ENCODE peak calls at places on chromosomes 6 and 20, in four cellular contexts. One of them, this sample, is unnamed.

GRCh38 chr6:35385457-35386202 is 43.3 kb downstream of the PPARD start:
- DNase-seq in HAP-1: no peak
- DNase-seq in GM03348: peak; percentile 76
- DNase-seq in cardiac fibroblast: peak; percentile 73
- DNase-seq in this sample: no peak

GRCh38 chr20:32227316-32227715 is 19.6 kb downstream of the POFUT1 start:
- DNase-seq in HAP-1: no peak
- DNase-seq in GM03348: no peak
- DNase-seq in cardiac fibroblast: no peak
- DNase-seq in this sample: no peak

GRCh38 chr6:28497306-28497705 is 18.3 kb downstream of the GPX6 start:
- DNase-seq in cardiac fibroblast: no peak
- DNase-seq in GM03348: no peak
- DNase-seq in HAP-1: no peak
- DNase-seq in this sample: no peak

GRCh38 chr6:81787313-81788068 is 35.0 kb upstream of the TENT5A start:
- DNase-seq in GM03348: peak; percentile 8
- DNase-seq in HAP-1: no peak
- DNase-seq in cardiac fibroblast: peak; percentile 55
- DNase-seq in this sample: no peak

GRCh38 chr6:154615483-154616025 is 105.1 kb upstream of the CNKSR3 start:
- DNase-seq in HAP-1: peak; percentile 54
- DNase-seq in GM03348: peak; percentile 13
- DNase-seq in cardiac fibroblast: peak; percentile 88
- DNase-seq in this sample: peak; percentile 90

GRCh38 chr6:53411451-53411850 is 62.7 kb upstream of the ELOVL5 start:
- DNase-seq in GM03348: peak; percentile 8
- DNase-seq in HAP-1: no peak
- DNase-seq in cardiac fibroblast: peak; percentile 37
- DNase-seq in this sample: no peak

GRCh38 chr6:153568601-153569000 is 437.5 kb upstream of the RGS17 start:
- DNase-seq in cardiac fibroblast: peak; percentile 52
- DNase-seq in GM03348: no peak
- DNase-seq in HAP-1: no peak
- DNase-seq in this sample: no peak

GRCh38 chr6:10315034-10315433 is 99.8 kb downstream of the TFAP2A start:
- DNase-seq in GM03348: no peak
- DNase-seq in HAP-1: peak; percentile 94
- DNase-seq in cardiac fibroblast: no peak
- DNase-seq in this sample: no peak

GRCh38 chr6:292506-293184 is 358 bp downstream of the DUSP22 start:
- DNase-seq in HAP-1: peak; percentile 46
- DNase-seq in cardiac fibroblast: peak; percentile 41
- DNase-seq in GM03348: no peak
- DNase-seq in this sample: no peak

GRCh38 chr6:23228439-23229024 is 659.2 kb downstream of the HDGFL1 start:
- DNase-seq in GM03348: no peak
- DNase-seq in cardiac fibroblast: no peak
- DNase-seq in HAP-1: no peak
- DNase-seq in this sample: no peak

GRCh38 chr6:52547647-52548352 is 29.1 kb downstream of the TRAM2 start:
- DNase-seq in GM03348: no peak
- DNase-seq in cardiac fibroblast: peak; percentile 49
- DNase-seq in HAP-1: no peak
- DNase-seq in this sample: no peak

GRCh38 chr6:14542670-14543366 is 425.2 kb downstream of the CD83 start:
- DNase-seq in HAP-1: no peak
- DNase-seq in GM03348: peak; percentile 84
- DNase-seq in cardiac fibroblast: peak; percentile 36
- DNase-seq in this sample: peak; percentile 10

GRCh38 chr6:137692806-137693205 is 174.3 kb upstream of the TNFAIP3 start:
- DNase-seq in HAP-1: no peak
- DNase-seq in cardiac fibroblast: no peak
- DNase-seq in GM03348: no peak
- DNase-seq in this sample: no peak

GRCh38 chr6:140388141-140388802 is 1013.8 kb upstream of the CITED2 start:
- DNase-seq in cardiac fibroblast: no peak
- DNase-seq in GM03348: no peak
- DNase-seq in HAP-1: no peak
- DNase-seq in this sample: no peak

GRCh38 chr6:119539066-119539746 is 189.6 kb upstream of the MAN1A1 start:
- DNase-seq in GM03348: no peak
- DNase-seq in cardiac fibroblast: no peak
- DNase-seq in HAP-1: no peak
- DNase-seq in this sample: no peak

GRCh38 chr20:32207211-32207625 is 325 bp downstream of the PLAGL2 start:
- DNase-seq in cardiac fibroblast: no peak
- DNase-seq in HAP-1: no peak
- DNase-seq in GM03348: peak; percentile 32
- DNase-seq in this sample: no peak

GRCh38 chr20:6006603-6006949 is 47.3 kb downstream of the LRRN4 start:
- DNase-seq in HAP-1: no peak
- DNase-seq in cardiac fibroblast: no peak
- DNase-seq in GM03348: no peak
- DNase-seq in this sample: no peak

GRCh38 chr6:10486215-10486614 is 34.9 kb upstream of the GCNT2 start:
- DNase-seq in GM03348: no peak
- DNase-seq in cardiac fibroblast: no peak
- DNase-seq in HAP-1: no peak
- DNase-seq in this sample: no peak

GRCh38 chr6:107217248-107217647 is 101.9 kb upstream of the BEND3 start:
- DNase-seq in cardiac fibroblast: no peak
- DNase-seq in GM03348: no peak
- DNase-seq in HAP-1: peak; percentile 88
- DNase-seq in this sample: peak; percentile 46

GRCh38 chr6:1378224-1379025 is 11.0 kb upstream of the FOXF2 start:
- DNase-seq in cardiac fibroblast: no peak
- DNase-seq in GM03348: no peak
- DNase-seq in HAP-1: no peak
- DNase-seq in this sample: no peak

GRCh38 chr6:42898891-42899361 is 16.9 kb upstream of the PTCRA start:
- DNase-seq in HAP-1: peak; percentile 62
- DNase-seq in GM03348: peak; percentile 47
- DNase-seq in cardiac fibroblast: peak; percentile 80
- DNase-seq in this sample: peak; percentile 64

GRCh38 chr20:50192364-50193168 is 1.9 kb downstream of the CEBPB start:
- DNase-seq in GM03348: peak; percentile 87
- DNase-seq in cardiac fibroblast: peak; percentile 88
- DNase-seq in HAP-1: no peak
- DNase-seq in this sample: peak; percentile 64

GRCh38 chr20:62310757-62311121 is 7.9 kb downstream of the ADRM1 start:
- DNase-seq in HAP-1: no peak
- DNase-seq in cardiac fibroblast: no peak
- DNase-seq in GM03348: no peak
- DNase-seq in this sample: no peak

GRCh38 chr6:13331516-13332348 is 3.4 kb upstream of the TBC1D7 start:
- DNase-seq in cardiac fibroblast: peak; percentile 56
- DNase-seq in GM03348: peak; percentile 36
- DNase-seq in HAP-1: peak; percentile 51
- DNase-seq in this sample: peak; percentile 30

GRCh38 chr20:45341939-45342862 is 6.0 kb downstream of the SDC4 start:
- DNase-seq in HAP-1: no peak
- DNase-seq in GM03348: no peak
- DNase-seq in cardiac fibroblast: peak; percentile 62
- DNase-seq in this sample: peak; percentile 3

GRCh38 chr6:147238164-147238563 is 33.9 kb downstream of the STXBP5 start:
- DNase-seq in cardiac fibroblast: no peak
- DNase-seq in GM03348: no peak
- DNase-seq in HAP-1: no peak
- DNase-seq in this sample: peak; percentile 60

GRCh38 chr6:87401832-87402231 is 5.9 kb upstream of the CFAP206 start:
- DNase-seq in GM03348: no peak
- DNase-seq in HAP-1: no peak
- DNase-seq in cardiac fibroblast: no peak
- DNase-seq in this sample: no peak

This sample was measured in NCI-H1105 treated with DMSO at 0.1 percent for 48 hours.